ENCODE peak calls at places on chromosomes 13 and 19, in four cellular contexts. H is K562, J is GM12878, U is GM12891. C is an unnamed sample.

GRCh38 chr13:61453121-61453520 is 37.5 kb upstream of the PCDH20 start:
- DNase-seq in H (no peak), U (no peak), J (no peak), C (no peak)

GRCh38 chr19:16218851-16219250 is 21.1 kb downstream of the AP1M1 start:
- DNase-seq in H (no peak), J (no peak), U (no peak), C (no peak)

GRCh38 chr13:113342820-113343691 is 20.9 kb downstream of the GRTP1 start:
- DNase-seq in J (no peak), H (no peak), U (no peak), C (no peak)

GRCh38 chr13:36133950-36134349 is 2.8 kb upstream of the DCLK1 start:
- DNase-seq in U (no peak), H (no peak), J (no peak), C (no peak)

GRCh38 chr19:2123682-2124387 is 27.1 kb downstream of the IZUMO4 start:
- DNase-seq in J (no peak), U (no peak), H (peak; percentile 17), C (no peak)

GRCh38 chr13:88014527-88014926 is 343.4 kb downstream of the SLITRK5 start:
- DNase-seq in H (no peak), J (no peak), U (no peak), C (no peak)

GRCh38 chr19:32339988-32340874 is 5.2 kb upstream of the ZNF507 start:
- DNase-seq in J (no peak), U (peak; percentile 33), H (peak; percentile 65), C (peak; percentile 35)

GRCh38 chr19:38837656-38838121 is 6.1 kb upstream of the ECH1 start:
- DNase-seq in J (no peak), U (no peak), H (no peak), C (no peak)

GRCh38 chr13:113979791-113980471 is 6.1 kb upstream of the C13orf46 start:
- DNase-seq in H (no peak), U (no peak), J (no peak), C (no peak)

GRCh38 chr19:38975861-38976271 is 324 bp upstream of the FBXO17 start:
- DNase-seq in H (peak; percentile 58), J (no peak), U (no peak), C (no peak)

GRCh38 chr13:23322353-23323336 is 110.9 kb downstream of the SACS start:
- DNase-seq in J (no peak), H (no peak), U (no peak), C (no peak)

GRCh38 chr19:4064551-4065260 is 2.0 kb downstream of the ZBTB7A start:
- DNase-seq in U (no peak), J (no peak), H (peak; percentile 65), C (peak; percentile 44)

GRCh38 chr13:44128522-44128921 is 245.1 kb upstream of the SERP2 start:
- DNase-seq in H (no peak), U (no peak), J (no peak), C (no peak)

GRCh38 chr13:49655906-49656305 is 27.6 kb downstream of the ARL11 start:
- DNase-seq in U (no peak), J (no peak), H (no peak), C (no peak)

GRCh38 chr13:80313668-80314278 is 27.2 kb downstream of the SPRY2 start:
- DNase-seq in H (no peak), J (no peak), U (no peak), C (no peak)

GRCh38 chr13:110593430-110594130 is 21.8 kb upstream of the NAXD start:
- DNase-seq in J (no peak), H (peak; percentile 77), U (no peak), C (no peak)

GRCh38 chr19:48715276-48715675 is 4.2 kb downstream of the MAMSTR start:
- DNase-seq in J (no peak), U (no peak), H (no peak), C (no peak)

GRCh38 chr13:112150352-112150751 is 83.4 kb downstream of the SOX1 start:
- DNase-seq in J (no peak), U (no peak), H (no peak), C (no peak)
- TF ChIP-seq SPI1 in J (no peak), U (no peak), H (no peak), C (no peak)

GRCh38 chr13:51148223-51148951 is 37.3 kb upstream of the C13orf42 start:
- DNase-seq in H (no peak), U (no peak), J (no peak), C (no peak)
- TF ChIP-seq SPI1 in H (no peak), U (no peak), J (no peak), C (no peak)

GRCh38 chr19:54405628-54406027 is 9.6 kb upstream of the TTYH1 start:
- DNase-seq in J (no peak), U (no peak), H (no peak), C (no peak)
- TF ChIP-seq SPI1 in J (no peak), U (no peak), H (no peak), C (no peak)

DNA sequence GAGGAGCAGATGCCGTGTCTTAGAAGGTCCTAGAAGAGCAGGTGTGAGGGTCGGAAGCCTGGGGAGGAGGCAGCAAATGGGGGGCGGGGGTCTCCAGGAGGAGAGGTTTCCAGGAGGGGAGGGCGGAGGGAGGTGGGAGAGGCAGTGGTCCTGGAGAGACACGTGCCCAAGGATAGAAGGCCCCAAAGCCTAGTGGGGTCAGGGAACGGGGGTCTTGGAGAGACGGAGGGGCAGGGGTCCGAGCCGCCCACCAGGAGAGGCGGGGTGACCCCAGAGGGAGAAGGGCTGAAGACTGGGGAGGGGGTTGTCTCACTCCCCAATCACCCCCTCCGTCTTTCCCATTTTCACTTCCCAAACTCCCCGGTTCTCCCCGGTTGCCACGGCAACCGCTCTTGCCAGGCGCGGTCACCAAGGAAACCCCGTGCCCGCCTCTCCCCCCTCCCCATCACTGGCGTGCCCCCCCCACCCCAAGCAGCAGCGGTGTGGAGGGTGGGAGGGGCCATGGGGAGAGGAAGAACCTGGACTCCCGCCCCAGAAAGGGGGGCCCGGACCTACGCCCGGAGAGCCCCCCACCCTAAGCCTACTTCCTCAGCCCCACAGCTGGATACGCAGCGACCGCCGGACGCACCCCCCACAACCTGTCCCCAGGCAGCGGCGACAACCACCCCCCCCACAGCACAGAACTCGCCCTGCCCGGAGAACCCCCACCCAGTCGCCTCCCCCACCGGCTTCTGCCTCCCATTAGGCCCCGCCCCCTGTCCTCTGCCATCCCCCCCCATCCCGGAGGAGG is 988 bp downstream of the LRRC4B start:
- DNase-seq in U (no peak), H (peak; percentile 44), J (no peak), C (no peak)
- TF ChIP-seq SPI1 in U (no peak), H (no peak), J (no peak), C (no peak)

GRCh38 chr19:18044825-18045304 is 36.9 kb downstream of the ARRDC2 start:
- DNase-seq in U (peak; percentile 79), H (peak; percentile 72), J (peak; percentile 90), C (peak; percentile 94)

GRCh38 chr19:18041054-18041453 is 33.1 kb downstream of the ARRDC2 start:
- DNase-seq in J (no peak), U (no peak), H (no peak), C (no peak)

GRCh38 chr19:18049390-18049789 is 37.3 kb downstream of the IL12RB1 start:
- DNase-seq in J (no peak), H (no peak), U (no peak), C (no peak)

GRCh38 chr19:18045307-18046013 is 37.5 kb downstream of the ARRDC2 start:
- DNase-seq in J (no peak), U (no peak), H (no peak), C (no peak)

GRCh38 chr19:18046066-18046718 is 38.2 kb downstream of the ARRDC2 start:
- DNase-seq in U (no peak), J (no peak), H (peak; percentile 54), C (no peak)
- TF ChIP-seq SPI1 in U (no peak), J (no peak), H (no peak), C (no peak)

GRCh38 chr19:10986301-10987127 is 25.7 kb downstream of the SMARCA4 start:
- DNase-seq in U (no peak), H (no peak), J (no peak), C (no peak)

GRCh38 chr19:10988380-10988779 is 27.6 kb downstream of the SMARCA4 start:
- DNase-seq in J (no peak), U (no peak), H (no peak), C (no peak)

GRCh38 chr19:10984166-10984735 is 23.4 kb downstream of the SMARCA4 start:
- DNase-seq in H (no peak), U (no peak), J (no peak), C (no peak)

GRCh38 chr19:10987621-10988297 is 26.9 kb downstream of the SMARCA4 start:
- DNase-seq in H (no peak), J (no peak), U (no peak), C (no peak)

DNA sequence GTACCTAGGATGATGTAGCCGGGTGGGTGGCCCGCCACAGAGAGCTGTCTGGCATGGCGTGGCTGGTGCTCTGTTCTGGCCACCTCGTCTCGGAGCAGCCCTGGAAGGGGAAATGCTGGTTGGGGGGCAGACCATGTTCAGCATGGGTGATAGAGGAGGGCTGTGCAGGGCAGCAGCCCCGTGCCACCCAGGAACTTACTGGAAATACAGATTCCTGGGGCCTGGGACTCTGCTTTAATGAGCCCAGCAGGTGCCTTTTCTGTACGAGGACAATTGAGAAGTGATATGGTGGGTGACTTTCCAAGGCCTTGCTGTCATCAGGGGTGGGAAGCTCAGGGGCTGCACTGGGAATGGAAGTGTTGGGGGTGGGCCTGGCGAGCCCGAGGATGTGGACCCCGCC is 24.7 kb downstream of the SMARCA4 start:
- DNase-seq in U (no peak), H (no peak), J (no peak), C (no peak)
- TF ChIP-seq SPI1 in U (no peak), H (no peak), J (no peak), C (no peak)

GRCh38 chr13:33554919-33555791 is 262.8 kb upstream of the RFC3 start:
- DNase-seq in H (no peak), U (no peak), J (no peak), C (no peak)
- TF ChIP-seq SPI1 in H (no peak), U (peak; percentile 32), J (no peak), C (no peak)

DNA sequence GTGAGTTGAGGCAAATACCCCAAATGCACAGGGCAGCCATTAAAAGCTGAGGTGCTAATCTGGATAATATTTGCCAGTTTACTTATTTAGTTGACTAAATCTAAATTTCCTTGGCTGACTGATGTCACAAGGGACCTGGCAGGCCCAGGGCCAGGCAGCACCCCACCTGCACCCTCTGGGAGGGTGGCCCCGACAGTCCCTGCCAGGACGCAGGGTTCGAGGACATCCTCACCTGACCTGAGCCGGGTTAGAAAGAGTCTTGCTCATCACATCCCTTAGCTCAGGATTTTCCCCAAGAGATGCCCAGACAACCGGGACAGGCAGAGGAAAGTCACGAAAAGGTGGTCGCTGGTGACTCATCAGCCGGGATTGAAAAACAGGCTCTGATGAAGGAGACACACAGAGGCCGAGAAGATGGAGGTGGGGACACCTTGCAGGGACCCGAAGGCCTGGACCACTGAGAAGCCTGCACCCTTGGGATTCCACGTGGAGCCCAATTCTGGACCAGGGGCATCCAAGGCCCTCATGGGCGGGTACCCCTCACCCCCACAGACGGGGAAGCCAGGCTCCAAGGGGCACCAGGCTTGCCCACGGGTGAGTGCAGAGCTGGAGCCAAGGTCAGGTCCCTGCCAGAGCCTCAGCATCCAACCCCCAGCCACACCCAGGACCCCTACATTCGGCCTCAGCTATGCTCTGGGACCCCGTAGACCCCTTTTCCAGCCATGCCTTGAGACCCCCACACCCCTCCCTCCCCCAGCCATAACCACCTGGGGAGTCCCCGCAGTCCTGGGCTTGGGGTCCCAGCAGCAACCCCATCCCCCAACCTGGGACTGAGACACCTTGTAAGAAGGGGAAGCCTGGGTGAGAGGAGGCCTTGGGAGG is 103.2 kb downstream of the SOX1 start:
- DNase-seq in U (no peak), J (no peak), H (no peak), C (no peak)
- TF ChIP-seq SPI1 in U (no peak), J (no peak), H (no peak), C (no peak)